ENCODE peak calls at places on chromosomes 4 and X, in ten cellular contexts. One of them, this sample, is unnamed.

GRCh38 chrX:129600981-129601424 is 53.8 kb downstream of the APLN start:
- DNase-seq in WTC11: no peak
- DNase-seq in epithelial cell of esophagus: peak
- DNase-seq in HFF-Myc: no peak
- DNase-seq in NCI-H2029 treated with DMSO at 0.1 percent for 48 hours: no peak
- DNase-seq in AG09319: no peak
- DNase-seq in naive B cell: no peak
- DNase-seq in COR-L47: no peak
- DNase-seq in choroid plexus epithelial cell: peak
- DNase-seq in fibroblast of the aortic adventitia: peak
- DNase-seq in this sample: peak

GRCh38 chrX:72128881-72129280 is 2.8 kb downstream of the RTL5 start:
- DNase-seq in WTC11: peak
- DNase-seq in epithelial cell of esophagus: no peak
- DNase-seq in HFF-Myc: no peak
- DNase-seq in NCI-H2029 treated with DMSO at 0.1 percent for 48 hours: no peak
- DNase-seq in AG09319: no peak
- DNase-seq in naive B cell: peak
- DNase-seq in COR-L47: no peak
- DNase-seq in choroid plexus epithelial cell: peak
- DNase-seq in fibroblast of the aortic adventitia: no peak
- DNase-seq in this sample: no peak

GRCh38 chr4:82842593-82842992 is 44.0 kb upstream of the SCD5 start:
- DNase-seq in WTC11: no peak
- DNase-seq in epithelial cell of esophagus: no peak
- DNase-seq in HFF-Myc: no peak
- DNase-seq in NCI-H2029 treated with DMSO at 0.1 percent for 48 hours: no peak
- DNase-seq in AG09319: no peak
- DNase-seq in naive B cell: no peak
- DNase-seq in COR-L47: no peak
- DNase-seq in choroid plexus epithelial cell: peak
- DNase-seq in fibroblast of the aortic adventitia: peak
- DNase-seq in this sample: peak

GRCh38 chr4:150447356-150447755 is 134.6 kb upstream of the MAB21L2 start:
- DNase-seq in WTC11: no peak
- DNase-seq in epithelial cell of esophagus: no peak
- DNase-seq in HFF-Myc: no peak
- DNase-seq in NCI-H2029 treated with DMSO at 0.1 percent for 48 hours: no peak
- DNase-seq in AG09319: no peak
- DNase-seq in naive B cell: no peak
- DNase-seq in COR-L47: no peak
- DNase-seq in choroid plexus epithelial cell: no peak
- DNase-seq in fibroblast of the aortic adventitia: no peak
- DNase-seq in this sample: no peak

GRCh38 chr4:38950159-38950558 is 82.0 kb downstream of the TMEM156 start:
- DNase-seq in WTC11: no peak
- DNase-seq in epithelial cell of esophagus: no peak
- DNase-seq in HFF-Myc: no peak
- DNase-seq in NCI-H2029 treated with DMSO at 0.1 percent for 48 hours: no peak
- DNase-seq in AG09319: no peak
- DNase-seq in naive B cell: no peak
- DNase-seq in COR-L47: no peak
- DNase-seq in choroid plexus epithelial cell: peak
- DNase-seq in fibroblast of the aortic adventitia: no peak
- DNase-seq in this sample: no peak

GRCh38 chr4:159764343-159764952 is 661.6 kb downstream of the RAPGEF2 start:
- DNase-seq in WTC11: no peak
- DNase-seq in epithelial cell of esophagus: peak
- DNase-seq in HFF-Myc: peak
- DNase-seq in NCI-H2029 treated with DMSO at 0.1 percent for 48 hours: peak
- DNase-seq in AG09319: no peak
- DNase-seq in naive B cell: no peak
- DNase-seq in COR-L47: peak
- DNase-seq in choroid plexus epithelial cell: peak
- DNase-seq in fibroblast of the aortic adventitia: peak
- DNase-seq in this sample: peak

GRCh38 chr4:8589831-8590545 is 2.6 kb upstream of the CPZ start:
- DNase-seq in WTC11: no peak
- DNase-seq in epithelial cell of esophagus: no peak
- DNase-seq in HFF-Myc: no peak
- DNase-seq in NCI-H2029 treated with DMSO at 0.1 percent for 48 hours: no peak
- DNase-seq in AG09319: peak
- DNase-seq in naive B cell: no peak
- DNase-seq in COR-L47: no peak
- DNase-seq in choroid plexus epithelial cell: peak
- DNase-seq in fibroblast of the aortic adventitia: no peak
- DNase-seq in this sample: no peak

GRCh38 chrX:134377537-134377936 is 82.4 kb upstream of the HPRT1 start:
- DNase-seq in WTC11: no peak
- DNase-seq in epithelial cell of esophagus: peak
- DNase-seq in HFF-Myc: no peak
- DNase-seq in NCI-H2029 treated with DMSO at 0.1 percent for 48 hours: no peak
- DNase-seq in AG09319: peak
- DNase-seq in naive B cell: no peak
- DNase-seq in COR-L47: no peak
- DNase-seq in choroid plexus epithelial cell: peak
- DNase-seq in fibroblast of the aortic adventitia: peak
- DNase-seq in this sample: peak

GRCh38 chr4:173274744-173275143 is 59.4 kb downstream of the HMGB2 start:
- DNase-seq in WTC11: no peak
- DNase-seq in epithelial cell of esophagus: no peak
- DNase-seq in HFF-Myc: no peak
- DNase-seq in NCI-H2029 treated with DMSO at 0.1 percent for 48 hours: no peak
- DNase-seq in AG09319: no peak
- DNase-seq in naive B cell: no peak
- DNase-seq in COR-L47: no peak
- DNase-seq in choroid plexus epithelial cell: no peak
- DNase-seq in fibroblast of the aortic adventitia: no peak
- DNase-seq in this sample: no peak

GRCh38 chrX:112849010-112849409 is 8.4 kb upstream of the AMOT start:
- DNase-seq in WTC11: no peak
- DNase-seq in epithelial cell of esophagus: no peak
- DNase-seq in HFF-Myc: no peak
- DNase-seq in NCI-H2029 treated with DMSO at 0.1 percent for 48 hours: no peak
- DNase-seq in AG09319: no peak
- DNase-seq in naive B cell: no peak
- DNase-seq in COR-L47: no peak
- DNase-seq in choroid plexus epithelial cell: no peak
- DNase-seq in fibroblast of the aortic adventitia: no peak
- DNase-seq in this sample: no peak

GRCh38 chrX:33974676-33975075 is 157.4 kb downstream of the FAM47A start:
- DNase-seq in WTC11: no peak
- DNase-seq in epithelial cell of esophagus: no peak
- DNase-seq in HFF-Myc: no peak
- DNase-seq in NCI-H2029 treated with DMSO at 0.1 percent for 48 hours: no peak
- DNase-seq in AG09319: no peak
- DNase-seq in naive B cell: no peak
- DNase-seq in COR-L47: no peak
- DNase-seq in choroid plexus epithelial cell: no peak
- DNase-seq in fibroblast of the aortic adventitia: no peak
- DNase-seq in this sample: no peak

GRCh38 chr4:108247511-108248088 is 78.9 kb upstream of the LEF1 start:
- DNase-seq in WTC11: peak
- DNase-seq in epithelial cell of esophagus: peak
- DNase-seq in HFF-Myc: no peak
- DNase-seq in NCI-H2029 treated with DMSO at 0.1 percent for 48 hours: peak
- DNase-seq in AG09319: no peak
- DNase-seq in naive B cell: no peak
- DNase-seq in COR-L47: peak
- DNase-seq in choroid plexus epithelial cell: peak
- DNase-seq in fibroblast of the aortic adventitia: no peak
- DNase-seq in this sample: no peak

GRCh38 chr4:73704314-73705055 is 35.9 kb upstream of the CXCL8 start:
- DNase-seq in WTC11: no peak
- DNase-seq in epithelial cell of esophagus: peak
- DNase-seq in HFF-Myc: peak
- DNase-seq in NCI-H2029 treated with DMSO at 0.1 percent for 48 hours: peak
- DNase-seq in AG09319: peak
- DNase-seq in naive B cell: no peak
- DNase-seq in COR-L47: no peak
- DNase-seq in choroid plexus epithelial cell: peak
- DNase-seq in fibroblast of the aortic adventitia: peak
- DNase-seq in this sample: peak

GRCh38 chr4:1345905-1346780 is 865 bp upstream of the UVSSA start:
- DNase-seq in WTC11: peak
- DNase-seq in epithelial cell of esophagus: peak
- DNase-seq in HFF-Myc: no peak
- DNase-seq in NCI-H2029 treated with DMSO at 0.1 percent for 48 hours: no peak
- DNase-seq in AG09319: no peak
- DNase-seq in naive B cell: peak
- DNase-seq in COR-L47: peak
- DNase-seq in choroid plexus epithelial cell: peak
- DNase-seq in fibroblast of the aortic adventitia: peak
- DNase-seq in this sample: peak

GRCh38 chr4:142355417-142355930 is 490.6 kb downstream of the INPP4B start:
- DNase-seq in WTC11: no peak
- DNase-seq in epithelial cell of esophagus: no peak
- DNase-seq in HFF-Myc: no peak
- DNase-seq in NCI-H2029 treated with DMSO at 0.1 percent for 48 hours: no peak
- DNase-seq in AG09319: no peak
- DNase-seq in naive B cell: no peak
- DNase-seq in COR-L47: no peak
- DNase-seq in choroid plexus epithelial cell: no peak
- DNase-seq in fibroblast of the aortic adventitia: peak
- DNase-seq in this sample: no peak

GRCh38 chr4:3641501-3641900 is 109.3 kb upstream of the LRPAP1 start:
- DNase-seq in WTC11: no peak
- DNase-seq in epithelial cell of esophagus: no peak
- DNase-seq in HFF-Myc: no peak
- DNase-seq in NCI-H2029 treated with DMSO at 0.1 percent for 48 hours: no peak
- DNase-seq in AG09319: no peak
- DNase-seq in naive B cell: no peak
- DNase-seq in COR-L47: no peak
- DNase-seq in choroid plexus epithelial cell: no peak
- DNase-seq in fibroblast of the aortic adventitia: no peak
- DNase-seq in this sample: no peak

GRCh38 chr4:16607241-16607640 is 291.2 kb downstream of the LDB2 start:
- DNase-seq in WTC11: no peak
- DNase-seq in epithelial cell of esophagus: no peak
- DNase-seq in HFF-Myc: no peak
- DNase-seq in NCI-H2029 treated with DMSO at 0.1 percent for 48 hours: no peak
- DNase-seq in AG09319: no peak
- DNase-seq in naive B cell: no peak
- DNase-seq in COR-L47: no peak
- DNase-seq in choroid plexus epithelial cell: no peak
- DNase-seq in fibroblast of the aortic adventitia: no peak
- DNase-seq in this sample: no peak

GRCh38 chr4:8355864-8356565 is 84.5 kb downstream of the ACOX3 start:
- DNase-seq in WTC11: no peak
- DNase-seq in epithelial cell of esophagus: peak
- DNase-seq in HFF-Myc: no peak
- DNase-seq in NCI-H2029 treated with DMSO at 0.1 percent for 48 hours: no peak
- DNase-seq in AG09319: no peak
- DNase-seq in naive B cell: no peak
- DNase-seq in COR-L47: no peak
- DNase-seq in choroid plexus epithelial cell: peak
- DNase-seq in fibroblast of the aortic adventitia: peak
- DNase-seq in this sample: peak

GRCh38 chrX:9829308-9830267 is 43.4 kb downstream of the SHROOM2 start:
- DNase-seq in WTC11: no peak
- DNase-seq in epithelial cell of esophagus: peak
- DNase-seq in HFF-Myc: no peak
- DNase-seq in NCI-H2029 treated with DMSO at 0.1 percent for 48 hours: no peak
- DNase-seq in AG09319: no peak
- DNase-seq in naive B cell: no peak
- DNase-seq in COR-L47: no peak
- DNase-seq in choroid plexus epithelial cell: peak
- DNase-seq in fibroblast of the aortic adventitia: no peak
- DNase-seq in this sample: peak

GRCh38 chr4:2484993-2485392 is 16.1 kb downstream of the RNF4 start:
- DNase-seq in WTC11: no peak
- DNase-seq in epithelial cell of esophagus: peak
- DNase-seq in HFF-Myc: no peak
- DNase-seq in NCI-H2029 treated with DMSO at 0.1 percent for 48 hours: no peak
- DNase-seq in AG09319: no peak
- DNase-seq in naive B cell: peak
- DNase-seq in COR-L47: no peak
- DNase-seq in choroid plexus epithelial cell: peak
- DNase-seq in fibroblast of the aortic adventitia: peak
- DNase-seq in this sample: no peak

GRCh38 chr4:108991929-108992328 is 229.1 kb upstream of the ETNPPL start:
- DNase-seq in WTC11: no peak
- DNase-seq in epithelial cell of esophagus: peak
- DNase-seq in HFF-Myc: peak
- DNase-seq in NCI-H2029 treated with DMSO at 0.1 percent for 48 hours: no peak
- DNase-seq in AG09319: no peak
- DNase-seq in naive B cell: no peak
- DNase-seq in COR-L47: no peak
- DNase-seq in choroid plexus epithelial cell: peak
- DNase-seq in fibroblast of the aortic adventitia: peak
- DNase-seq in this sample: peak

GRCh38 chrX:124229374-124229773 is 103.1 kb upstream of the TEX13D start:
- DNase-seq in WTC11: no peak
- DNase-seq in epithelial cell of esophagus: no peak
- DNase-seq in HFF-Myc: no peak
- DNase-seq in NCI-H2029 treated with DMSO at 0.1 percent for 48 hours: no peak
- DNase-seq in AG09319: no peak
- DNase-seq in naive B cell: no peak
- DNase-seq in COR-L47: no peak
- DNase-seq in choroid plexus epithelial cell: no peak
- DNase-seq in fibroblast of the aortic adventitia: no peak
- DNase-seq in this sample: no peak

GRCh38 chrX:20252392-20253231 is 14.1 kb downstream of the RPS6KA3 start:
- DNase-seq in WTC11: peak
- DNase-seq in epithelial cell of esophagus: peak
- DNase-seq in HFF-Myc: no peak
- DNase-seq in NCI-H2029 treated with DMSO at 0.1 percent for 48 hours: no peak
- DNase-seq in AG09319: no peak
- DNase-seq in naive B cell: peak
- DNase-seq in COR-L47: peak
- DNase-seq in choroid plexus epithelial cell: peak
- DNase-seq in fibroblast of the aortic adventitia: peak
- DNase-seq in this sample: peak

GRCh38 chr4:169770411-169770810 is 12.7 kb upstream of the HPF1 start:
- DNase-seq in WTC11: no peak
- DNase-seq in epithelial cell of esophagus: no peak
- DNase-seq in HFF-Myc: no peak
- DNase-seq in NCI-H2029 treated with DMSO at 0.1 percent for 48 hours: no peak
- DNase-seq in AG09319: no peak
- DNase-seq in naive B cell: no peak
- DNase-seq in COR-L47: no peak
- DNase-seq in choroid plexus epithelial cell: no peak
- DNase-seq in fibroblast of the aortic adventitia: no peak
- DNase-seq in this sample: no peak

GRCh38 chr4:25030283-25031076 is at the start of gene LGI2:
- DNase-seq in WTC11: peak
- DNase-seq in epithelial cell of esophagus: peak
- DNase-seq in HFF-Myc: no peak
- DNase-seq in NCI-H2029 treated with DMSO at 0.1 percent for 48 hours: no peak
- DNase-seq in AG09319: no peak
- DNase-seq in naive B cell: no peak
- DNase-seq in COR-L47: peak
- DNase-seq in choroid plexus epithelial cell: peak
- DNase-seq in fibroblast of the aortic adventitia: no peak
- DNase-seq in this sample: no peak

GRCh38 chr4:144338148-144338547 is 197.6 kb upstream of the GYPA start:
- DNase-seq in WTC11: no peak
- DNase-seq in epithelial cell of esophagus: no peak
- DNase-seq in HFF-Myc: no peak
- DNase-seq in NCI-H2029 treated with DMSO at 0.1 percent for 48 hours: no peak
- DNase-seq in AG09319: no peak
- DNase-seq in naive B cell: no peak
- DNase-seq in COR-L47: no peak
- DNase-seq in choroid plexus epithelial cell: peak
- DNase-seq in fibroblast of the aortic adventitia: peak
- DNase-seq in this sample: no peak

GRCh38 chr4:150007512-150007911 is 70.7 kb upstream of the DCLK2 start:
- DNase-seq in WTC11: no peak
- DNase-seq in epithelial cell of esophagus: peak
- DNase-seq in HFF-Myc: peak
- DNase-seq in NCI-H2029 treated with DMSO at 0.1 percent for 48 hours: no peak
- DNase-seq in AG09319: no peak
- DNase-seq in naive B cell: no peak
- DNase-seq in COR-L47: no peak
- DNase-seq in choroid plexus epithelial cell: peak
- DNase-seq in fibroblast of the aortic adventitia: no peak
- DNase-seq in this sample: peak

This sample was measured in brain microvascular endothelial cell.